ENCODE peak calls at places on chromosomes 5 and 9, in four cellular contexts. L, Q, Y and D are unnamed samples.

GRCh38 chr9:92607088-92607487 is 62.8 kb downstream of the IPPK start:
- DNase-seq in L (no peak), Q (no peak), Y (no peak), D (no peak)

GRCh38 chr9:114894801-114895433 is 35.5 kb downstream of the TNFSF8 start:
- DNase-seq in L (no peak), Q (no peak), Y (no peak), D (no peak)

GRCh38 chr9:100505564-100506159 is 32.7 kb downstream of the TMEFF1 start:
- DNase-seq in L (peak), Q (peak), Y (peak), D (peak)

GRCh38 chr5:132445930-132446329 is 44.6 kb downstream of the IRF1 start:
- DNase-seq in L (no peak), Q (no peak), Y (no peak), D (no peak)

GRCh38 chr9:19229725-19230355 is 653 bp upstream of the DENND4C start:
- DNase-seq in L (peak), Q (peak), Y (no peak), D (peak)

GRCh38 chr9:75378036-75378435 is 289.7 kb downstream of the OSTF1 start:
- DNase-seq in L (no peak), Q (no peak), Y (no peak), D (no peak)

GRCh38 chr9:13688223-13688989 is 408.9 kb upstream of the MPDZ start:
- DNase-seq in L (no peak), Q (peak), Y (no peak), D (peak)

GRCh38 chr9:7970666-7971335 is 171.2 kb upstream of the DMAC1 start:
- DNase-seq in L (no peak), Q (no peak), Y (no peak), D (no peak)

GRCh38 chr9:71758785-71759184 is 9.5 kb downstream of the CEMIP2 start:
- DNase-seq in L (no peak), Q (no peak), Y (peak), D (no peak)

DNA sequence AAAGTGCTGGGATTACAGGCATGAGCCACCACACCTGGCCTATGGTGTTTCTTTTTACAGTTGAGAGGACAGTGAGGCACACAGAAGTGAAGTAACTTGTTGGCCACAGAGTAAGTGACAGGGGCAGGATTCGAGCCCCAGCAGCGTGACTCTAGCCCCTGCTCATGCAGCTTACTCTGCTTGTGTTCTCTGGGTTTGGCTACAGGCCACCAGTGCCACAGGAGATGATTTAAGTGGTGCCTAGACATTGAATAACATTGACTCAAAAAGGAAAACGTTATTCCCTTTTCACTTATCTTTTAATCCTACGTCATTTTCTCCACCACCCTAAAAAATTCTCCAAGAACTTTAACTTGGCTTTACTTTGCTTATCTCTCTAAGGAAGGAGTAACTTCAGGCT is 61.4 kb downstream of the SNX24 start:
- DNase-seq in L (no peak), Q (no peak), Y (no peak), D (no peak)
- H3K4me3 ChIP-seq in L (peak), Q (no peak), Y (no peak), D (no peak)

GRCh38 chr9:109302606-109303005 is 18.3 kb downstream of the EPB41L4B start:
- DNase-seq in L (no peak), Q (no peak), Y (no peak), D (no peak)

GRCh38 chr9:109295475-109296110 is 25.3 kb downstream of the EPB41L4B start:
- DNase-seq in L (no peak), Q (no peak), Y (no peak), D (no peak)

GRCh38 chr9:109301012-109301411 is 19.8 kb downstream of the EPB41L4B start:
- DNase-seq in L (no peak), Q (no peak), Y (no peak), D (no peak)

GRCh38 chr9:109299901-109300300 is 21.0 kb downstream of the EPB41L4B start:
- DNase-seq in L (no peak), Q (no peak), Y (no peak), D (no peak)

DNA sequence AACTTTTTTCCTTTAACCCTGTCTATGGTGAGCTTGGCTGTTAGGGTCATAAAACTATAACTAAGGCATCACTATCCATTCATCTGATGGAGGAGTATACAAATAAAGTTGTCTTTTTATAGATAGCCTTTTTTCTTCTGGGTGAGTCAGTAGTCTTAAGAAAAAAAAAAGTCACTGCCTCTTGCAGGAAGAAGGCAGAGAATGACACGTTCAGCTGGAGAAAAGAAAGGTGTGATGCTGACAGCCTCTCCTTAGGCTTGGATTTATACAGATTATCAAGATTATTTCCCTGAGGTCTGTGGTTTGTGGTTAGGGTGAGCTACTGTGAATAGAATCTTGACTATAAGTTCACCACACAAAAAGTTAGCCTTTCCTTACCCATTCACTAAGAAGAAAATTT is 23.0 kb downstream of the EPB41L4B start:
- DNase-seq in L (no peak), Q (no peak), Y (no peak), D (no peak)
- TF ChIP-seq YY1 in L (no peak), Q (no peak), Y (no peak), D (no peak)

GRCh38 chr9:124045830-124046177 is 34.2 kb downstream of the LHX2 start:
- DNase-seq in L (no peak), Q (no peak), Y (no peak), D (no peak)
- H3K4me3 ChIP-seq in L (no peak), Q (peak), Y (no peak), D (peak)

GRCh38 chr5:109916481-109917153 is 226.9 kb downstream of the MAN2A1 start:
- DNase-seq in L (no peak), Q (no peak), Y (no peak), D (no peak)
- TF ChIP-seq YY1 in L (no peak), Q (no peak), Y (no peak), D (no peak)

DNA sequence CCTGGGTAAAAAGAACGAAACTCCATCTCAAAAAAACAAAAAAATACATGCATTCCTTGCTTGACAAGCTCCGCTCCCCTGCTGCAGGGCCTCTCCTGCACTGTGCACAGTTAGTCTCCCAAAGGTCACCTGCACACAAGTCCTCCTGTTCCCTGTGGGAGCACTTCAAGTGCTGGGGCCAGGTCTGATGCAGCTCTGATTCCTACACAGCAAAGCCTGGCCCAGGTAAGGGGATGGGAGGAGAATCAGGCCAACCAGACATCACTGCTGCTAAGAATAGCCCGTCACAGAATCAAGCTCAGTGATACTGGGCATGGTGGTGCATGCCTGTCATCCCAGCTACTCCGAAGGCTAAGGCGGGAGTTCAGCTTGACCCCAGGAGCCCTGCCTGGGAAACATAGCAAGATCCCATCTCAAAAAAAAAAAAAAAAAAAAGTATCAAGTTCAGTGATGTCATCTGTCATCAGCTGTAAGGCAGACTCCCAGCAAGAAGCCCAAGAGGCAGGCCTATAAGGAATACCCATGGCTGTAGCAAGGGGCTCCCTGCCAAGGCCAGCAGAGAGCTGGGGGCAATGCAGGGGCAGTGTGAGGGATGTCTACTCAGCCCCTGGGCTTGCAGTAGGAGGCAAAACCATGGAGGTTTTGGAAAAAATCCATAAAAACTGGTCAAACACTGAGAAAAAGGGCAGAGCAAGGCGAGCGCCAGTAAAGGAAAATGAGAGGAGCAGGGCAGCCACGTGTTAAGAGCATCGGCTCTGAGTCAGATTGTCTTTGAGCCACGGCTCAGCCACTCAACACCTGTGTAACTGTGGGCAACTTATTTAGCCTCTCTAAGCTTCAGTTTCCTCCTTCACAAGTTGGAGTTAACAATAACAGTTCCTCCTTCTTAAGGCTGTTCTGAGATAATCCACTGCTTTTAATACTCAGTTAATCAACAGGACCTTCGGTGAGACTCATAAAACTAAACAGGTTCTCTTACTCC is 3.2 kb downstream of the TPM2 start:
- DNase-seq in L (no peak), Q (no peak), Y (no peak), D (no peak)
- H3K4me3 ChIP-seq in L (peak), Q (no peak), Y (no peak), D (no peak)